ENCODE peak calls at places on chromosomes 6 and 20, in four cellular contexts. J is PC-3, X is heart left ventricle, Z is activated B cell treated with CpG ODN at 0.5 μM for 24 hours. U is an unnamed sample.

GRCh38 chr20:33668087-33668790 is 1.5 kb downstream of the ACTL10 start:
- DNase-seq in J (no peak), X (peak), Z (no peak), U (no peak)

GRCh38 chr6:167122827-167123657 is at the start of gene CCR6:
- DNase-seq in J (no peak), X (no peak), Z (peak), U (no peak)

GRCh38 chr20:37781626-37782025 is 87.8 kb downstream of the CTNNBL1 start:
- DNase-seq in J (peak), X (no peak), Z (no peak), U (no peak)

GRCh38 chr20:60266184-60266823 is 308.1 kb downstream of the CDH26 start:
- DNase-seq in J (no peak), X (no peak), Z (no peak), U (no peak)

GRCh38 chr6:3797231-3798200 is 46.0 kb upstream of the PXDC1 start:
- DNase-seq in J (peak), X (no peak), Z (no peak), U (no peak)

GRCh38 chr6:7140631-7141366 is 33.0 kb downstream of the RREB1 start:
- DNase-seq in J (peak), X (peak), Z (peak), U (peak)

GRCh38 chr6:136012198-136012884 is 160.8 kb downstream of the PDE7B start:
- DNase-seq in J (peak), X (no peak), Z (no peak), U (no peak)

GRCh38 chr6:2482773-2483172 is 237.4 kb upstream of the GMDS start:
- DNase-seq in J (no peak), X (no peak), Z (no peak), U (no peak)

GRCh38 chr6:1242439-1242838 is 69.5 kb upstream of the FOXQ1 start:
- DNase-seq in J (no peak), X (no peak), Z (no peak), U (no peak)

GRCh38 chr6:71383891-71384489 is 95.4 kb downstream of the OGFRL1 start:
- DNase-seq in J (peak), X (no peak), Z (no peak), U (no peak)

GRCh38 chr6:40845588-40845987 is 193.4 kb downstream of the UNC5CL start:
- DNase-seq in J (peak), X (peak), Z (no peak), U (no peak)

GRCh38 chr6:99348823-99349619 is 453 bp downstream of the FAXC start:
- DNase-seq in J (peak), X (no peak), Z (no peak), U (no peak)

GRCh38 chr6:90098637-90099036 is 198.0 kb downstream of the BACH2 start:
- DNase-seq in J (no peak), X (peak), Z (no peak), U (no peak)

GRCh38 chr6:150119256-150119655 is 23.6 kb upstream of the PPP1R14C start:
- DNase-seq in J (no peak), X (peak), Z (no peak), U (no peak)

GRCh38 chr6:156583083-156583482 is 194.1 kb upstream of the ARID1B start:
- DNase-seq in J (no peak), X (no peak), Z (no peak), U (no peak)

GRCh38 chr20:18657575-18657974 is 69.7 kb downstream of the DTD1 start:
- DNase-seq in J (no peak), X (no peak), Z (no peak), U (no peak)

GRCh38 chr20:32577657-32578056 is 7.5 kb downstream of the NOL4L start:
- DNase-seq in J (no peak), X (no peak), Z (no peak), U (no peak)

GRCh38 chr20:24806896-24807676 is 142.0 kb upstream of the CST7 start:
- DNase-seq in J (no peak), X (no peak), Z (no peak), U (no peak)

GRCh38 chr6:25660512-25660911 is 8.5 kb downstream of the SCGN start:
- DNase-seq in J (peak), X (no peak), Z (no peak), U (no peak)

GRCh38 chr6:137493218-137494038 is 766 bp downstream of the OLIG3 start:
- DNase-seq in J (no peak), X (no peak), Z (no peak), U (no peak)

GRCh38 chr6:72955666-72956065 is 269.6 kb downstream of the KHDC1L start:
- DNase-seq in J (no peak), X (no peak), Z (no peak), U (no peak)

GRCh38 chr6:97411610-97412009 is 128.6 kb upstream of the MMS22L start:
- DNase-seq in J (no peak), X (no peak), Z (no peak), U (no peak)

GRCh38 chr20:25315418-25316210 is 67.7 kb downstream of the PYGB start:
- DNase-seq in J (peak), X (no peak), Z (peak), U (no peak)

GRCh38 chr6:33750244-33750991 is 3.7 kb upstream of the IP6K3 start:
- DNase-seq in J (no peak), X (no peak), Z (no peak), U (no peak)

GRCh38 chr6:68159433-68159832 is 475.6 kb upstream of the ADGRB3 start:
- DNase-seq in J (no peak), X (no peak), Z (no peak), U (no peak)

GRCh38 chr6:42367353-42368011 is 84.2 kb downstream of the TRERF1 start:
- DNase-seq in J (no peak), X (no peak), Z (peak), U (peak)

DNA sequence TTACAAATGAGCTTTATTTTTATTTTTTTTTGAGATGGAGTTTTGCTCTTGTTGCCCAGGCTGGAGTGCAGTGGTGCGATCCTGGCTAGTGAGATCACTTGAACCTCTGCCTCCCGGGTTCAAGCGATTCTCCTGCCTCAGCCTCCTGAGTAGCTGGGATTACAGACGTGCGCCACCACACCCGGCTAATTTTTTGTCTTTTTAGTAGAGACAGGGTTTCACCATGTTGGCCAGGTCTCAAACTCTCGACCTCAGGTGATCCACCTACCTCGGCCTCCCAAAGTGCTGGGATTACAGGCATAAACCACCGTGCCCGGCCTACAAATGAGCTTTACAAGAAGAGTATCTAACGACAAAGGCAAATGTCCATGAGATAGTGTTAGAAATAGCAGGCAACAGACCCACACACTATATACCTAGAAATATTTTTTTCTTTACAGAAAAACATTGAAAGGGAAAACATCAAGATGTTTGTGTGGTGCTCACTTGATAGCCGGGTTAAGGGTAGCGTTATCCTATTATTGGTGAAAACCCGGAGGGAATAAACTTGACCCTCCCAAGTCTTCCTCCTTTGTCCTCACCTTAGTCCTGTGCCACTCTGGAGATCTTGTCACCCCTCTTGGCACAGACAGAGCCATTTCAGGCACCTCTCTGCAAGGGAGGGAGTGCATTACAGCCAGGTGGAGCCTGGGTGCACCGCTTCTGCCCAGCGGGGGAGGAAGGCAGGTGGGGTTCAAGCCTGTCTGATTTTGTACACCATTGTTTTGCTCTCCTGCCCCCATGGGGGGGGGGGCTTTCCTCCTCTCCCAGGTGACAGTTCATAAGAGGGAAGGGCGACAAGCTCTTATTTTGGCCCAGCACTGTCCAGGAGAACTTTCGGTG is 21.0 kb upstream of the AVP start:
- DNase-seq in J (no peak), X (no peak), Z (no peak), U (no peak)
- TF ChIP-seq CTCF in J (no peak), X (no peak), Z (no peak), U (no peak)

DNA sequence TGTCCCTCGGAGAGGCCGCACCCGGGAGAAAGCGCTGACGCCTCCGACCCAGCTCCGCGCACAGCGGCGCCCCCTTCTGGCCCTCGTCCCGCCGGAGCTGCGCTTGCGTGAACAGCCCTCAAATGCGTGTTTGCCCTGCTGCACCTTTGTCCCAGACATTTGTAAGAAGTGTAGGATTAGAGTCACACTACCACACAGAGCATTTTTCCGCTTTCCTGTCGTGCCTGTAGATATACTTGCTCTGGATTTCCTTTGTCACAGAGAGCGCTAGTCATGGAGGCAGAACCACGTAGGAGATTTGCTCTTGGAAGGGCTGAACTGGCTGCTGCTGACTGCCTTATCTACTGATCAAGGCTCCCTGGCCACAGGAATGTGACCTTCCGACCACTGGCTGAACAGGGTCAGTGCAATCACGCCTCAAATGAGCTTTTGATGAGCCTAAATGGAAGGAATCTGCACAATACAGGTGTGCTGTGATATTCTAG is 62.3 kb downstream of the PAX1 start:
- DNase-seq in J (peak), X (no peak), Z (no peak), U (no peak)
- TF ChIP-seq CTCF in J (peak), X (peak), Z (no peak), U (no peak)

GRCh38 chr20:650954-651353 is 2.0 kb downstream of the SRXN1 start:
- DNase-seq in J (no peak), X (no peak), Z (no peak), U (no peak)
- TF ChIP-seq CTCF in J (peak), X (no peak), Z (no peak), U (no peak)

GRCh38 chr20:49603209-49603627 is 35.3 kb upstream of the PTGIS start:
- DNase-seq in J (peak), X (no peak), Z (no peak), U (no peak)
- TF ChIP-seq CTCF in J (peak), X (no peak), Z (no peak), U (no peak)

GRCh38 chr20:53677447-53678314 is 84.0 kb upstream of the ZNF217 start:
- DNase-seq in J (no peak), X (peak), Z (no peak), U (no peak)

GRCh38 chr20:53676987-53677386 is 83.3 kb upstream of the ZNF217 start:
- DNase-seq in J (no peak), X (no peak), Z (no peak), U (no peak)

GRCh38 chr20:53679597-53680309 is 86.1 kb upstream of the ZNF217 start:
- DNase-seq in J (no peak), X (no peak), Z (no peak), U (no peak)

GRCh38 chr20:53678990-53679596 is 85.5 kb upstream of the ZNF217 start:
- DNase-seq in J (no peak), X (no peak), Z (no peak), U (no peak)

GRCh38 chr20:53678315-53678989 is 84.8 kb upstream of the ZNF217 start:
- DNase-seq in J (no peak), X (no peak), Z (no peak), U (no peak)
- TF ChIP-seq CTCF in J (no peak), X (no peak), Z (no peak), U (no peak)

GRCh38 chr20:63453029-63453523 is 19.4 kb downstream of the KCNQ2 start:
- DNase-seq in J (peak), X (no peak), Z (no peak), U (no peak)
- TF ChIP-seq CTCF in J (peak), X (no peak), Z (no peak), U (no peak)